ENCODE peak calls at places on chromosomes 11 and 22, in seven cellular contexts. V is thoracic aorta; G is left lung; K is mammary epithelial cell; X is spleen; U is CD8-positive, alpha-beta memory T cell; M is adipocyte. Q is an unnamed sample.

GRCh38 chr22:40635940-40636379 is 559 bp downstream of the MRTFA start:
- DNase-seq in V (no peak), G (no peak), K (no peak), X (no peak), U (peak; percentile 13), M (no peak), Q (no peak)

GRCh38 chr11:64883575-64883974 is 5.2 kb upstream of the EHD1 start:
- DNase-seq in V (no peak), G (no peak), K (no peak), X (peak; percentile 71), U (no peak), M (no peak), Q (no peak)

GRCh38 chr11:132655187-132655855 is 877.0 kb downstream of the OPCML start:
- DNase-seq in V (no peak), G (peak; percentile 52), K (no peak), X (no peak), U (no peak), M (no peak), Q (no peak)

GRCh38 chr11:90343670-90344069 is 120.8 kb upstream of the CHORDC1 start:
- DNase-seq in V (no peak), G (no peak), K (no peak), X (no peak), U (no peak), M (no peak), Q (no peak)

GRCh38 chr22:40235418-40235817 is 57.7 kb downstream of the TNRC6B start:
- DNase-seq in V (no peak), G (no peak), K (no peak), X (no peak), U (no peak), M (no peak), Q (no peak)

GRCh38 chr11:64670975-64671374 is 52.0 kb downstream of the NRXN2 start:
- DNase-seq in V (no peak), G (no peak), K (no peak), X (no peak), U (no peak), M (no peak), Q (no peak)

GRCh38 chr11:112289588-112290461 is 29.2 kb upstream of the PLET1 start:
- DNase-seq in V (peak; percentile 27), G (peak; percentile 98), K (peak; percentile 55), X (peak; percentile 97), U (peak; percentile 84), M (peak; percentile 93), Q (peak; percentile 58)

GRCh38 chr11:102268083-102268984 is 49.0 kb upstream of the BIRC3 start:
- DNase-seq in V (peak; percentile 10), G (peak; percentile 93), K (peak; percentile 95), X (peak; percentile 90), U (peak; percentile 75), M (peak; percentile 49), Q (peak; percentile 78)

GRCh38 chr22:29716814-29717213 is 3.0 kb upstream of the CABP7 start:
- DNase-seq in V (no peak), G (no peak), K (peak; percentile 59), X (no peak), U (no peak), M (peak; percentile 85), Q (peak; percentile 87)

DNA sequence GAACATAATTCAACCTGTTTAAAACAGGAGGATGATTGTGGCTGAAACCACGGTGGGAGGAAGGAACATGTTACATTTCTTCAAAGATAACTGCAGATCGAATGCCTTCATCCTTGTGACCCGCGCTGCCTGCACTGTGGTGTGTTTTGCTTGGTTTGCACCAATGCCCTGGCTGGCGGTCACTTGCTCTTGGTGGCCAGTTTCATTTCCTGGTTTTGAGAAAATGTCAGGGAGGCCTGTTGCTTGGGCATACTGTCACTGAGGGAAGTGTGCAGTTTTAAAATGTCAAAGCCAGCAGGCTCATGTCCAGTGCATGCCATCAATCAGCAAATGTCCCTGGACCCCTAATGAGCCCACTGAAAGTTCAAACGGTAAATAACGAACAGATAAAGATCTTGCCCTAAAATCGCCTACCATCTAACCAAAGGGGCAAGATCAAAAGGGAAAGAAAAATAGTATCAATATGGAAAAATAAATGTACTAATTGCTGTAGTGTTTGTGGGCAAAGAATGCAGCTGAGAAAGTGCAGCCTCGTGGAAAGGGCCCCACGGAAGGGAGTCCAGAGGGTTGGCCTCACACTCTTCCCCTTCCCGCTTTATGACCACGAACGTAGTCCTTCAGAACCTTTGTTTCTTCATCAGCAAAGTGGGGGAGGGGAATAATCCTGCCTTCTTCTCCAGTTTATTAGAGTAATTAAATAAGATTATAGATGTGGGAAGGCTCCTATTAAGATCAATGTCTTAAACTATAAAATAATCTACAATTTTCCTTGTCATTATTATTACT is 40.8 kb downstream of the FLI1 start:
- DNase-seq in V (no peak), G (peak; percentile 87), K (no peak), X (peak; percentile 89), U (no peak), M (no peak), Q (no peak)
- H3K4me3 ChIP-seq in V (no peak overlapping the region), G (no peak overlapping the region), K (no peak overlapping the region), X (no peak overlapping the region), U (peak overlapping the region; percentile 31), M (no peak overlapping the region), Q (no peak overlapping the region)

DNA sequence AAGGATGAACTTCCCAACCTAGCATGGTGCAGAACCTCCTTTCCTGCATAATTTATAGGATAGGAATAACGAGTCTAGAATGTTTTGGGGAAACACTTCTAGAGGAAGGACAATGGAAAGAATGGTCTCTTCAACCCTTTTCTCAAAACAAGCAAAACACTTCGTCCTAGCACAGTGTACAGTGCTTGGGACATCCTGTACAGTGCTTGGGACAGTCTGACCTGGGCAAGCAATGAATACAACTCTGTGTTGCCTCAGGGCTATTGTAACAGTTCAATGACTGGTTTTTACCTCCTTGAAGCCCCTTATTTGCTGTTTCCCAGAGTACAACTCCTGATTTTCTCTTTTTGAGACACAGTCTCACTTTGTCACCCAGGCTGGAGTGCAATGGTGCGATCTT is 1.6 kb upstream of the ADAMTS8 start:
- DNase-seq in V (no peak), G (no peak), K (no peak), X (no peak), U (no peak), M (no peak), Q (no peak)
- H3K4me3 ChIP-seq in V (no peak overlapping the region), G (no peak overlapping the region), K (no peak overlapping the region), X (no peak overlapping the region), U (no peak overlapping the region), M (no peak overlapping the region), Q (no peak overlapping the region)

DNA sequence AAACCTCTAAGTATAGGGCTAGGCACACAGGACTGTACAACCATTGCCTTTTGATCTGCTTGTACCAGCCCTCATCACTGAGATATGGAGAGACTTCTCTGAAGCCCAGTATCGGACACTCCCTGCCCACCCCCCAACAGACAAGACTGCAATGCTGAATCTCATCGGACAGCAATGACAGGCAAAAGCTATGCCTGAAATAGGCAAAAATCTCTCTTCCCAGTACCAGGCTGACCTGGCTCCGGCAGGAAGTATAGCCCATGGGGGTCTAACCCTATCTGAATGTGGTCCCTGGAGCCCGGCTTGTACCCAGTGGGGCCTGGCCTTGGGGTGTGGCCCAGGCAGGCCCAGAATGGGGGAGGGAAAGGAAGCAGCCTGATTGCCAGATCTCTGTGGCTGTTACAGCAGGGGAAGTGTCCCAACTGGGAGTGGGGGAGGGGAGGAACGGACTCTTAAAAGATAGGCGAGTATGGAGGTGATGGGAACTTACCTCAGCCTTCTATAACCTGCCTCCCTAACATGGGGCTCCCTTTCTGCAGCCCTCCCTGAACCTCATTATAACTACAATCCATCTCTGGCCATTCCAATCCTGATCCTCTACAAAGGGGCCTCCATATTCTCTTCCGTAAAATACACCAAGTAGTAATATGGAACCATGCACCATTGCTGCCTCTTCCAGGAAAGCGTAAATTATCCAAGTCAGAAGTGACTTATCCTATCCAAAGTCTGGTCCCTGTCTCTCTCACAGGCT is 6.2 kb downstream of the RHOG start:
- DNase-seq in V (no peak), G (peak; percentile 83), K (no peak), X (peak; percentile 91), U (no peak), M (no peak), Q (peak; percentile 53)
- H3K4me3 ChIP-seq in V (peak overlapping the region; percentile 11), G (no peak overlapping the region), K (no peak overlapping the region), X (no peak overlapping the region), U (peak overlapping the region; percentile 29), M (no peak overlapping the region), Q (no peak overlapping the region)

DNA sequence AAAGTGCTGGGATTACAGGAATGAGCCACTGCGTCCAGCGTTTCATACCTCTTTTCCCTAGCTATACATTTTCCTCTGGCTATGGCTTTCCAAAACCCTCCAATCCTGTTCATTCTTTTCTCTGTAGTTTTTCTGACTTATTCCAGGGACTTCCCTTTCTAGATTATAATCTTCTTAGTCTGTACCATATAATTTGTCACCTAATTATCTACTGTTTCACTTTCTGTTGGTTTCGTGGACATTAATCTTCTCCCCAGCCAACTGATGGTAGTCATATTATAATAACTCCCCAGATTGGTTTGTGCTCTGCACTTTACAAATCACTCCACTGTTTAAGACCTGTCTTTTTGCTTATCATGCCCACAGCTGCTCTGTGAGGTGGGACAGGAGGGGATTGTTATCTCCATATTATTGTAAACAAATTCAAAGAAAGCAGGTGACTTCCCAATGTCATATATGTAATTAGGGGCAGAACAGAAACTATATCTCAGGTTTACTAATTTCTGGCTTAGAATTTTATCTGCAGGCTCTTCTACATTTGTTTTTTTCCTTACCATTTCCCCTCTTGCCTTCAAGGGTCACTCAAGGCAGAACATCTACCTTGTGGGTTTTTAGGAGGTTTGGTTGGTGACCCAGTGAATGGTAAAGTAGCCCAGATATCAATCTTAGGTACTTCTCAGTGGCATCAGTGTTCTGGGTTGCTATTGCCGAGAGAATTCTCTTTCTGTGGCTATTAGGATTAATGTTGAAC is 23.9 kb downstream of the STIM1 start:
- DNase-seq in V (no peak), G (no peak), K (no peak), X (no peak), U (no peak), M (no peak), Q (no peak)
- H3K4me3 ChIP-seq in V (no peak overlapping the region), G (no peak overlapping the region), K (no peak overlapping the region), X (no peak overlapping the region), U (no peak overlapping the region), M (no peak overlapping the region), Q (no peak overlapping the region)

GRCh38 chr11:93160808-93161207 is 37.0 kb downstream of the SLC36A4 start:
- DNase-seq in V (no peak), G (no peak), K (no peak), X (no peak), U (no peak), M (no peak), Q (peak; percentile 6)

GRCh38 chr11:93160156-93160555 is 37.6 kb downstream of the SLC36A4 start:
- DNase-seq in V (no peak), G (no peak), K (no peak), X (no peak), U (no peak), M (no peak), Q (no peak)

DNA sequence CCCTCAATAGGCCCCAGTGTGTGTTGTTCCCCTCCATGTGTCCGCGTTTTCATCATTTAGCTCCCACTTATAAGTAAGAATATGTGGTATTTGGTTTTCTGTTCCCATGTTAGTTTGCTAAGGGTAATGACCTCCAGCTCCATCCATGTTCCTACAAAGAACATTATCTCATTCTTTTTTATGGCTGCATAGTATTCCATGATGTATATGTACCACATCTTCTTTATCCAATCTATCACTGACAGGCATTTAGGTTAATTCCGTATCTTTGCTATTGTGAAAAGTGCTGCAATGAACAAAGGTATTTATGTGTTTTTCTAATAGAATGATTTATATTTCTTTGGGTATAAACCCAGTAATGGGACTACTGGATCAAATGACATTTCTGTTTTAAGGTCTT is 42.1 kb downstream of the SLC36A4 start:
- DNase-seq in V (no peak), G (no peak), K (no peak), X (no peak), U (no peak), M (no peak), Q (no peak)
- H3K4me3 ChIP-seq in V (no peak overlapping the region), G (no peak overlapping the region), K (no peak overlapping the region), X (no peak overlapping the region), U (no peak overlapping the region), M (no peak overlapping the region), Q (no peak overlapping the region)

Q was measured in choroid plexus epithelial cell.